ENCODE peak calls at places on chromosomes 12 and 14, in nine cellular contexts. One of them, this sample, is unnamed. For H3K9me3, the result is how much of the 10 kb centered on the place peaks cover.

GRCh38 chr14:72894623-72895378 is 900 bp upstream of the DPF3 start:
- DNase-seq in fibroblast of lung: peak
- DNase-seq in adrenal gland: peak
- DNase-seq in heart left ventricle: no peak
- DNase-seq in K562: peak
- DNase-seq in mammary epithelial cell: no peak
- DNase-seq in upper lobe of right lung: no peak
- DNase-seq in heart right ventricle: peak
- DNase-seq in gastrocnemius medialis: peak
- DNase-seq in this sample: no peak

GRCh38 chr12:65140738-65141137 is 19.6 kb upstream of the WIF1 start:
- DNase-seq in heart right ventricle: no peak
- DNase-seq in mammary epithelial cell: no peak
- DNase-seq in fibroblast of lung: no peak
- DNase-seq in gastrocnemius medialis: no peak
- DNase-seq in heart left ventricle: no peak
- DNase-seq in adrenal gland: no peak
- DNase-seq in upper lobe of right lung: no peak
- DNase-seq in K562: no peak
- DNase-seq in this sample: no peak

GRCh38 chr14:49526101-49526500 is 60.1 kb downstream of the RPS29 start:
- DNase-seq in heart right ventricle: no peak
- DNase-seq in fibroblast of lung: no peak
- DNase-seq in upper lobe of right lung: no peak
- DNase-seq in gastrocnemius medialis: no peak
- DNase-seq in K562: no peak
- DNase-seq in mammary epithelial cell: no peak
- DNase-seq in adrenal gland: no peak
- DNase-seq in heart left ventricle: no peak
- DNase-seq in this sample: no peak

GRCh38 chr12:93403988-93404803 is 26.5 kb downstream of the NUDT4 start:
- DNase-seq in K562: no peak
- DNase-seq in adrenal gland: no peak
- DNase-seq in gastrocnemius medialis: no peak
- DNase-seq in mammary epithelial cell: no peak
- DNase-seq in heart left ventricle: no peak
- DNase-seq in fibroblast of lung: no peak
- DNase-seq in upper lobe of right lung: no peak
- DNase-seq in heart right ventricle: no peak
- DNase-seq in this sample: no peak

GRCh38 chr12:83827860-83828259 is 1084.7 kb downstream of the SLC6A15 start:
- DNase-seq in mammary epithelial cell: no peak
- DNase-seq in K562: no peak
- DNase-seq in heart right ventricle: no peak
- DNase-seq in gastrocnemius medialis: no peak
- DNase-seq in fibroblast of lung: no peak
- DNase-seq in heart left ventricle: no peak
- DNase-seq in upper lobe of right lung: no peak
- DNase-seq in adrenal gland: peak
- DNase-seq in this sample: no peak

GRCh38 chr14:105303949-105304348 is 3.1 kb upstream of the BRF1 start:
- DNase-seq in mammary epithelial cell: no peak
- DNase-seq in gastrocnemius medialis: no peak
- DNase-seq in heart left ventricle: no peak
- DNase-seq in fibroblast of lung: no peak
- DNase-seq in upper lobe of right lung: no peak
- DNase-seq in heart right ventricle: no peak
- DNase-seq in adrenal gland: no peak
- DNase-seq in K562: peak
- DNase-seq in this sample: no peak

GRCh38 chr12:93901739-93902138 is 224.6 kb downstream of the CRADD start:
- DNase-seq in K562: no peak
- DNase-seq in adrenal gland: no peak
- DNase-seq in mammary epithelial cell: no peak
- DNase-seq in fibroblast of lung: no peak
- DNase-seq in upper lobe of right lung: no peak
- DNase-seq in gastrocnemius medialis: no peak
- DNase-seq in heart left ventricle: no peak
- DNase-seq in heart right ventricle: no peak
- DNase-seq in this sample: no peak

GRCh38 chr14:99244299-99244959 is 27.6 kb downstream of the BCL11B start:
- DNase-seq in gastrocnemius medialis: no peak
- DNase-seq in adrenal gland: no peak
- DNase-seq in K562: no peak
- DNase-seq in heart right ventricle: no peak
- DNase-seq in upper lobe of right lung: no peak
- DNase-seq in fibroblast of lung: no peak
- DNase-seq in heart left ventricle: no peak
- DNase-seq in mammary epithelial cell: no peak
- DNase-seq in this sample: no peak

GRCh38 chr12:69569236-69569635 is 16.0 kb upstream of the CCT2 start:
- DNase-seq in upper lobe of right lung: no peak
- DNase-seq in gastrocnemius medialis: no peak
- DNase-seq in heart right ventricle: no peak
- DNase-seq in mammary epithelial cell: peak
- DNase-seq in heart left ventricle: no peak
- DNase-seq in adrenal gland: no peak
- DNase-seq in fibroblast of lung: peak
- DNase-seq in K562: no peak
- DNase-seq in this sample: no peak

GRCh38 chr14:96268426-96269358 is 12.7 kb downstream of the BDKRB1 start:
- DNase-seq in adrenal gland: peak
- DNase-seq in upper lobe of right lung: no peak
- DNase-seq in mammary epithelial cell: peak
- DNase-seq in gastrocnemius medialis: no peak
- DNase-seq in fibroblast of lung: peak
- DNase-seq in heart left ventricle: no peak
- DNase-seq in K562: no peak
- DNase-seq in heart right ventricle: peak
- DNase-seq in this sample: no peak
- H3K4me3 ChIP-seq in adrenal gland: no peak
- H3K4me3 ChIP-seq in upper lobe of right lung: no peak
- H3K4me3 ChIP-seq in mammary epithelial cell: no peak
- H3K4me3 ChIP-seq in gastrocnemius medialis: no peak
- H3K4me3 ChIP-seq in fibroblast of lung: no peak
- H3K4me3 ChIP-seq in heart left ventricle: no peak
- H3K4me3 ChIP-seq in K562: no peak
- H3K4me3 ChIP-seq in heart right ventricle: no peak
- H3K4me3 ChIP-seq in this sample: no peak

DNA sequence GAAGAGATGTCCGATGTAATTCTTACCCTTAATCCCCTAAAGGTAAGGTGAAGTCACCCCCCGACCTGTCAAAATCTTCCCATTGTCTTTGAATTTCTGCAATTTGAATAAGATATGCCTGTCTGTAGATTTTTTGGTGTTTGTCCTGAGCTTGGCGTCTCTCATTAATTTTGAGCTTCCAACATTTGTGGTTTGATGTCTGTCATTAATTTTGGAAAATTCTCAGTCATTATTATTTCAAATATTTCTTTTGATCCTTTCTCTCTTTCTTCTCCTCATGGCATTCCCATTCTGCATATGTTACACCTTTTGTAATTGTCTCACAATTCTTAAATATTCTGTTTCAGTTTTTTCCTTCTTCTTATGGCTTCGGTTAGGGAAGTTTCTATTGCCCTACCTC is 60.1 kb downstream of the EPS8 start:
- DNase-seq in mammary epithelial cell: no peak
- DNase-seq in heart right ventricle: no peak
- DNase-seq in gastrocnemius medialis: no peak
- DNase-seq in fibroblast of lung: no peak
- DNase-seq in adrenal gland: no peak
- DNase-seq in heart left ventricle: no peak
- DNase-seq in K562: no peak
- DNase-seq in upper lobe of right lung: no peak
- DNase-seq in this sample: no peak
- H3K27ac ChIP-seq in mammary epithelial cell: peak
- H3K27ac ChIP-seq in heart right ventricle: no peak
- H3K27ac ChIP-seq in gastrocnemius medialis: no peak
- H3K27ac ChIP-seq in fibroblast of lung: no peak
- H3K27ac ChIP-seq in adrenal gland: no peak
- H3K27ac ChIP-seq in heart left ventricle: no peak
- H3K27ac ChIP-seq in K562: no peak
- H3K27ac ChIP-seq in upper lobe of right lung: no peak
- H3K27ac ChIP-seq in this sample: no peak

DNA sequence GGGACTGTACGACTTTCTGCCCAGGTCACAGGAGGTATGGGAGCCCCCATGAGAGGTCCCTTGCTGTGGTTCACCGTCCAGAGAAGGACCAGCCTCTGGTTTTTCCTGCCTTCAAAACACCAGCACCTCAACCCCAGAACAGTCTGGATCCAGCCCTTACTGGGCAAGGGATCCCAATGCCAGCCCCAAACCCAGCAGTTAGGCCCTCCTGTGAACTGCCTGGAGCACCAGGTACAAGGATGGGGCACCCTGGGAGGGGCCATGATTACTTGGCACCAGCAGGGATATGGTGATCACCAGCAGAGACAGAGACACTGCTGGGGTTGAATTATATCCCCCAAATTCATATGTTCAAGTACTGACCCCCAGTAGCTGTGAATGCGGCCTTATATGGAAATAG is 20.0 kb downstream of the ANHX start:
- DNase-seq in K562: no peak
- DNase-seq in upper lobe of right lung: no peak
- DNase-seq in heart left ventricle: no peak
- DNase-seq in gastrocnemius medialis: no peak
- DNase-seq in fibroblast of lung: no peak
- DNase-seq in heart right ventricle: no peak
- DNase-seq in mammary epithelial cell: no peak
- DNase-seq in adrenal gland: peak
- DNase-seq in this sample: no peak
- H3K9me3 ChIP-seq in K562: under half
- H3K9me3 ChIP-seq in upper lobe of right lung: under half
- H3K9me3 ChIP-seq in heart left ventricle: half or more
- H3K9me3 ChIP-seq in gastrocnemius medialis: under half
- H3K9me3 ChIP-seq in fibroblast of lung: under half
- H3K9me3 ChIP-seq in heart right ventricle: under half
- H3K9me3 ChIP-seq in mammary epithelial cell: half or more
- H3K9me3 ChIP-seq in adrenal gland: under half
- H3K9me3 ChIP-seq in this sample: half or more

GRCh38 chr14:82766128-82766527 is 1232.5 kb upstream of the SEL1L start:
- DNase-seq in heart right ventricle: no peak
- DNase-seq in mammary epithelial cell: no peak
- DNase-seq in upper lobe of right lung: no peak
- DNase-seq in gastrocnemius medialis: no peak
- DNase-seq in K562: no peak
- DNase-seq in heart left ventricle: no peak
- DNase-seq in fibroblast of lung: no peak
- DNase-seq in adrenal gland: no peak
- DNase-seq in this sample: no peak
- H3K4me3 ChIP-seq in heart right ventricle: no peak
- H3K4me3 ChIP-seq in mammary epithelial cell: no peak
- H3K4me3 ChIP-seq in upper lobe of right lung: no peak
- H3K4me3 ChIP-seq in gastrocnemius medialis: no peak
- H3K4me3 ChIP-seq in K562: no peak
- H3K4me3 ChIP-seq in heart left ventricle: no peak
- H3K4me3 ChIP-seq in fibroblast of lung: no peak
- H3K4me3 ChIP-seq in adrenal gland: no peak
- H3K4me3 ChIP-seq in this sample: no peak

DNA sequence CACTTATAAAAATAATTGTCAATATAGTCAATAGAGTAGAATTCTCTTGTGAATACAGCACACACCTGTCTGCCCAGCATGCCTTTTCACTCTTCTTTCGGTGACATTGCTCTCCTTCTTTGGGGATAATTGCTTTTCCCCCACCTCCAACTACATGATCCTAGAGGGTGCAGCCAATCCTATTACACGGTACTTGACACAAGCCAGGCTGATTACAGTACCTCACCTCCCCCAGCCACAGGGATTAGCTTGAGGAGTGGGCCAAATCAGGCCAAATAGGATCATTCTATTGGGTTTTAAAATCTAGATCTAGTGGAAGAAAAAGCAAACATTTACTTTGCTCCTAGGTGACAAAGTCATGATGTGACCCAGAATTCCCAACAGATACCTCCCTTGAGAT is 16.8 kb upstream of the NFYB start:
- DNase-seq in upper lobe of right lung: no peak
- DNase-seq in fibroblast of lung: no peak
- DNase-seq in heart right ventricle: no peak
- DNase-seq in mammary epithelial cell: no peak
- DNase-seq in K562: no peak
- DNase-seq in adrenal gland: no peak
- DNase-seq in heart left ventricle: no peak
- DNase-seq in gastrocnemius medialis: no peak
- DNase-seq in this sample: no peak
- H3K27ac ChIP-seq in upper lobe of right lung: no peak
- H3K27ac ChIP-seq in fibroblast of lung: no peak
- H3K27ac ChIP-seq in heart right ventricle: no peak
- H3K27ac ChIP-seq in mammary epithelial cell: no peak
- H3K27ac ChIP-seq in K562: no peak
- H3K27ac ChIP-seq in adrenal gland: no peak
- H3K27ac ChIP-seq in heart left ventricle: no peak
- H3K27ac ChIP-seq in gastrocnemius medialis: no peak
- H3K27ac ChIP-seq in this sample: no peak

This sample was measured in thoracic aorta.